ENCODE peak calls at places on chromosomes 2 and 18, in six cellular contexts. C, Y, X, F, L and T are unnamed samples.

GRCh38 chr2:191899442-191899841 is 52.6 kb upstream of the CAVIN2 start:
- DNase-seq in C (peak), Y (no peak), X (no peak), F (peak), L (no peak), T (no peak)

GRCh38 chr2:134299334-134299733 is 45.5 kb downstream of the MGAT5 start:
- DNase-seq in C (no peak), Y (no peak), X (no peak), F (no peak), L (no peak), T (no peak)

GRCh38 chr2:165196411-165196810 is 7.4 kb downstream of the SCN3A start:
- DNase-seq in C (no peak), Y (no peak), X (no peak), F (no peak), L (no peak), T (no peak)

GRCh38 chr2:121285077-121285449 is at the start of gene TFCP2L1:
- DNase-seq in C (no peak), Y (no peak), X (no peak), F (no peak), L (no peak), T (peak)

GRCh38 chr2:105104208-105104731 is 66.4 kb downstream of the MRPS9 start:
- DNase-seq in C (peak), Y (no peak), X (no peak), F (peak), L (no peak), T (no peak)

GRCh38 chr2:150617351-150617750 is 129.9 kb upstream of the RND3 start:
- DNase-seq in C (no peak), Y (no peak), X (no peak), F (no peak), L (no peak), T (no peak)

GRCh38 chr2:55063713-55064323 is 13.6 kb upstream of the RTN4 start:
- DNase-seq in C (no peak), Y (no peak), X (no peak), F (peak), L (peak), T (no peak)

GRCh38 chr2:24984912-24985311 is 13.2 kb upstream of the DNAJC27 start:
- DNase-seq in C (no peak), Y (no peak), X (no peak), F (no peak), L (no peak), T (no peak)

GRCh38 chr2:64649013-64649484 is 4.7 kb downstream of the SERTAD2 start:
- DNase-seq in C (no peak), Y (no peak), X (no peak), F (no peak), L (no peak), T (no peak)

GRCh38 chr18:12657048-12657848 is 659 bp downstream of the SPIRE1 start:
- DNase-seq in C (no peak), Y (peak), X (no peak), F (peak), L (no peak), T (no peak)

GRCh38 chr2:228507870-228508269 is 326.4 kb upstream of the SPHKAP start:
- DNase-seq in C (no peak), Y (no peak), X (no peak), F (no peak), L (no peak), T (no peak)

GRCh38 chr2:160157861-160158813 is 41.9 kb downstream of the ITGB6 start:
- DNase-seq in C (peak), Y (no peak), X (no peak), F (no peak), L (no peak), T (no peak)

GRCh38 chr18:10114727-10115463 is 201.1 kb downstream of the VAPA start:
- DNase-seq in C (no peak), Y (no peak), X (no peak), F (no peak), L (no peak), T (no peak)

GRCh38 chr2:234446404-234447076 is 50.3 kb downstream of the ARL4C start:
- DNase-seq in C (no peak), Y (peak), X (peak), F (no peak), L (peak), T (no peak)